ENCODE peak calls at places on chromosomes 5 and 9, in five cellular contexts. Y, L, G, V and M are unnamed samples.

GRCh38 chr5:10145922-10146321 is 103.8 kb downstream of the ATPSCKMT start:
- DNase-seq in Y (peak), G (no peak), V (peak), L (no peak), M (no peak)

GRCh38 chr9:19162956-19163355 is 35.7 kb upstream of the PLIN2 start:
- DNase-seq in Y (peak), V (peak), G (no peak), L (no peak), M (no peak)

GRCh38 chr5:81020478-81021167 is 60.5 kb downstream of the RASGRF2 start:
- DNase-seq in Y (peak), G (no peak), L (no peak), V (peak), M (no peak)

GRCh38 chr9:128764361-128764760 is 7.4 kb downstream of the ZER1 start:
- DNase-seq in L (peak), Y (no peak), G (peak), V (no peak), M (no peak)

GRCh38 chr9:128733256-128733655 is 9.3 kb upstream of the ZDHHC12 start:
- DNase-seq in V (peak), G (peak), Y (peak), L (peak), M (peak)

GRCh38 chr5:168552146-168552545 is 23.0 kb downstream of the FBLL1 start:
- DNase-seq in L (no peak), G (no peak), Y (peak), V (no peak), M (no peak)

GRCh38 chr9:84659273-84659672 is 10.3 kb upstream of the NTRK2 start:
- DNase-seq in G (no peak), V (no peak), L (no peak), Y (no peak), M (no peak)

GRCh38 chr9:127347831-127348699 is 48.9 kb upstream of the SLC2A8 start:
- DNase-seq in G (no peak), Y (peak), V (peak), L (no peak), M (no peak)

GRCh38 chr5:93580387-93581100 is 475 bp downstream of the NR2F1-AS1 start:
- DNase-seq in Y (peak), G (no peak), L (no peak), V (no peak), M (no peak)

GRCh38 chr9:86241216-86241615 is 18.2 kb downstream of the C9orf153 start:
- DNase-seq in G (no peak), V (no peak), Y (no peak), L (no peak), M (no peak)

GRCh38 chr5:14296533-14297331 is 153.6 kb downstream of the TRIO start:
- DNase-seq in V (no peak), Y (no peak), L (no peak), G (no peak), M (no peak)

GRCh38 chr9:91902465-91903125 is 47.4 kb downstream of the ROR2 start:
- DNase-seq in Y (peak), V (no peak), G (no peak), L (no peak), M (no peak)

GRCh38 chr5:19334278-19334677 is 653.7 kb downstream of the CDH18 start:
- DNase-seq in L (no peak), Y (no peak), V (no peak), G (no peak), M (no peak)

GRCh38 chr5:160469156-160470144 is 47.8 kb downstream of the PTTG1 start:
- DNase-seq in L (no peak), V (no peak), G (no peak), Y (no peak), M (no peak)
- H3K27ac ChIP-seq in L (no peak), V (no peak), G (no peak), Y (peak), M (no peak)

GRCh38 chr9:107737987-107738743 is 248.6 kb upstream of the KLF4 start:
- DNase-seq in Y (peak), L (no peak), V (no peak), G (no peak), M (no peak)
- H4K8ac ChIP-seq in Y (peak), L (no peak), V (peak), G (peak), M (no peak)

DNA sequence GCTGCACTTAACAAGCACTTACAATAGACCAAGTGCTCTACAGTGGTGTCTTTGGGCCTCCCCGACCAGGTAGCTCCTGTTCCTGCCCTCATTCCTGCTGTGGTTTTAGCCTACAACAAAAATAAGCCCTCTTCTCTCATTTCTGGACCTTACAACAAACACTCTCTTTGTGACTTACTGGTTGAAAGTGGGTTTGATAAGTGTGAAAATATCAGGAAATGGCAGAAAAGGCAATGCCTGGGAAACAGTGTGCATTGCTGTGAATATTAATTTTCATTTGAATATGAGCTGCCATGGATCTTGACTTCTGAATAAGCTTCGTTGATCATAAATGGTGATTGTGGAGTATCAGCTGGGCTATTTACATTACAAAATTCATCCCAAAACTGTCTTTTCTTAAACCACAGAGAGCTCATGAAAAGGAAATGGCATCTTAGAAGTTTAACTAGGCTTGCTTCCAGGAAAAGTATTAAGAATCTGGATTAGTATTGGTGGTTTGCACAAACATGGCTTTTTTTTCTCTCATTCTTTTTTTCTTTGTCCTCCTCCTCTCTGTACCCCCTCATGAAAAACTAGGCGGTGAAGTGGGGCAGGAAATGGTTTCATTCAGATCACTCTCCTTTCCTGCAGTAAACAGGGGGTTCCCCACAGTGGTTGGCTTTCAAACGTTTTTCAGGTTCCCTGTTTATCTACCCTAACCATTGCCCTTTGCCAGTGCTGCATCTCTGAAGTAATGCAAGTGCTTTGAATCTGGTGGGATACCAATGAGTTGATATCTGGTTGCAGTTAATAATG is 29.5 kb downstream of the NR4A3 start:
- DNase-seq in Y (no peak), G (no peak), V (no peak), L (no peak), M (no peak)
- H2BK12ac ChIP-seq in Y (no peak), G (no peak), V (no peak), L (no peak), M (no peak)

GRCh38 chr5:151811593-151812321 is 40.0 kb downstream of the G3BP1 start:
- DNase-seq in G (no peak), Y (peak), L (no peak), V (no peak), M (no peak)
- H3K27ac ChIP-seq in G (no peak), Y (no peak), L (no peak), V (no peak), M (no peak)

DNA sequence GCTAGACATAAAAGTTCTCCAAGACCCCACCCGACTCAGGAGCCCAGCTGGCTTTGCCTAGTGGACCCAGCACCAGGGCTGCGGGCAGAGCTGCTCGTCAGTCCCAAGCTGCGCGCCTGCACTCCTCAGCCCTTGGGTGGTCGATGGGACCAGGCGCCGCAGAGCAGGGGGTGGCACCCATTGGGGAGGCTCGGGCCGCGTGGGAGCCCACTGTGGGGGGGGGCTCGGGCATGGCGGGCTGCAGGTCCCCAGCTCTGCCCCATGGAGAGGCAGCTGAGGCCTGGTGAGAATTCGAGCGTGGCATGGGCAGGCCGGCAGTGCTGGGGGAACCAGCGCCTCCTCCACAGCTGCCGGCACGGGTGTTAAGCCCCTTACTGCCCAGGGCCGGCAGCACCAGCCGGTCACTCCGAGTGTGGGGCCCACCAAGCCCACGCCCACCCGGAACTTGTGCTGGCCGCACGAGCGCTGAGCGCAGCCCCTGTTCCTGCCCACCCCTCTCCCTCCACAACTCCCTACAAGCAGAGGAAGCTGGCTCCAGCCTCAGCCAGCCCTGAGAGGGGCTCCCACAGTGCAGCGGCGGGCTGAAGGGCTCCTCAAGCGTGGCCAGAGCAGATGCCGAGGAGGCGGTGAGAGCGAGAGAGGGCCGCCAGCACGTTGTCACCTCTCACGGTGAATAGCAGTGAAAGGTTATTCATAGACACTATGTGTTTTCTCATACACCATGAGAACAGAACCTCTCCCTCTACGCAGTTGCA is 54.9 kb downstream of the RAPGEF6 start:
- DNase-seq in V (no peak), G (no peak), Y (no peak), L (no peak), M (no peak)
- H4K8ac ChIP-seq in V (no peak), G (no peak), Y (no peak), L (no peak), M (no peak)

GRCh38 chr5:172736524-172737135 is 34.4 kb downstream of the DUSP1 start:
- DNase-seq in G (no peak), V (no peak), L (no peak), Y (peak), M (no peak)

GRCh38 chr5:172733974-172734346 is 37.0 kb downstream of the DUSP1 start:
- DNase-seq in L (no peak), G (no peak), Y (no peak), V (no peak), M (no peak)

GRCh38 chr5:172732201-172732865 is 38.7 kb downstream of the DUSP1 start:
- DNase-seq in V (no peak), L (no peak), G (no peak), Y (no peak), M (no peak)

GRCh38 chr5:172733179-172733973 is 37.6 kb downstream of the DUSP1 start:
- DNase-seq in L (no peak), G (no peak), Y (peak), V (peak), M (no peak)

DNA sequence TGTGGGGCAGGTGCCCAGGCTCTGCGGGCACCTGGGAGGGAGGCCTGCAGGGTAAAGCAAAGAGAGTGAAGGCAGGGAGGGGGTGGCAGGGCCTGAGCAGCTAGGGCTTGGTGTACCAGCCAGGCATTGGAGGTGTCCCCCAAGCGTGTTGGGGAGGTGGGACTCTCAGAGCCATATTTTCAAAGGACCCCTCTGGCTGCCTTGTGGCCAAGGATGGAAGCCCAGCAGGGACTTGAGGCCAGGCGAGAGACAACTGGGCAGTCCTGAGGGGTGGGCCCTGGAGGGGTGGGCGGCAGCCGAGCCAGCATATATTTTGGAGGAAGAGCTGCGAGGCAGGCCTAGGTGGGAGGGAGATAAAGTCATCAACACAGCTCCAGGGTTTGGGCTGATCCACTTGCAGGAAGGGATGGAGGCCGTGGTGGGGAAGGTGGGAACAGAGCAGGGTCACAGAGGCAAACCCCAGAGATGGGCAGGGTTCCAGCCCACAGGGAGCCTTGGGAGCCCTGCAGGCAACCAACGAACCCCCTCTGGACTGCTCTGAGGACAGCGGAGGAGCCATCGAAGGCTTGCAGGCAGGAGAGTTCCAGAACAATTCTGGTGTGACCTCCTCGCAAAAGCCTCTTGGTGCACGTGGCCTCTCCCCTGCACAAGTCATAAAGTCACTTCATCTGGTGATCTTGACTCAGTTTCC is 35.7 kb downstream of the DUSP1 start:
- DNase-seq in Y (no peak), L (no peak), G (no peak), V (no peak), M (no peak)
- H2BK12ac ChIP-seq in Y (peak), L (no peak), G (no peak), V (no peak), M (no peak)

GRCh38 chr9:5551368-5551767 is 41.0 kb downstream of the PDCD1LG2 start:
- DNase-seq in V (peak), L (no peak), G (no peak), Y (no peak), M (no peak)

GRCh38 chr9:5552301-5552700 is 42.0 kb downstream of the PDCD1LG2 start:
- DNase-seq in V (no peak), Y (no peak), G (no peak), L (no peak), M (no peak)

GRCh38 chr9:5549671-5550650 is 39.6 kb downstream of the PDCD1LG2 start:
- DNase-seq in Y (no peak), L (no peak), G (no peak), V (peak), M (no peak)

GRCh38 chr9:5553211-5553610 is 42.9 kb downstream of the PDCD1LG2 start:
- DNase-seq in G (no peak), Y (peak), V (no peak), L (no peak), M (no peak)

GRCh38 chr9:5551771-5552170 is 41.4 kb downstream of the PDCD1LG2 start:
- DNase-seq in V (no peak), L (no peak), G (no peak), Y (no peak), M (no peak)
- H3K27ac ChIP-seq in V (no peak), L (no peak), G (no peak), Y (no peak), M (no peak)

GRCh38 chr9:95874989-95875304 is 544 bp upstream of the ERCC6L2 start:
- DNase-seq in Y (no peak), L (peak), V (peak), G (no peak), M (peak)
- H4K8ac ChIP-seq in Y (peak), L (no peak), V (peak), G (peak), M (no peak)